ENCODE peak calls at places on chromosomes 12 and 14, in four cellular contexts. One of them, this sample, is unnamed.
A peak's percentile ranks its signal among the peaks of the same experiment; 100 is the strongest.

GRCh38 chr14:51828017-51828797 is 32.2 kb upstream of the GNG2 start:
- DNase-seq in naive thymus-derived CD4-positive, alpha-beta T cell: peak; percentile 28
- DNase-seq in RWPE2: peak; percentile 79
- DNase-seq in trophoblast cell: peak; percentile 20
- DNase-seq in this sample: no peak

GRCh38 chr12:92156704-92157395 is 11.2 kb upstream of the BTG1 start:
- DNase-seq in trophoblast cell: no peak
- DNase-seq in RWPE2: no peak
- DNase-seq in naive thymus-derived CD4-positive, alpha-beta T cell: no peak
- DNase-seq in this sample: no peak

GRCh38 chr14:64979336-64980074 is 7.2 kb upstream of the FNTB start:
- DNase-seq in trophoblast cell: no peak
- DNase-seq in naive thymus-derived CD4-positive, alpha-beta T cell: no peak
- DNase-seq in RWPE2: no peak
- DNase-seq in this sample: no peak

GRCh38 chr14:54486685-54487084 is 2.1 kb downstream of the GMFB start:
- DNase-seq in naive thymus-derived CD4-positive, alpha-beta T cell: no peak
- DNase-seq in RWPE2: no peak
- DNase-seq in trophoblast cell: no peak
- DNase-seq in this sample: no peak

GRCh38 chr14:103537175-103537990 is 8.4 kb downstream of the TRMT61A start:
- DNase-seq in trophoblast cell: no peak
- DNase-seq in naive thymus-derived CD4-positive, alpha-beta T cell: no peak
- DNase-seq in RWPE2: no peak
- DNase-seq in this sample: no peak

GRCh38 chr12:69059465-69060457 is 126.8 kb upstream of the CPM start:
- DNase-seq in RWPE2: no peak
- DNase-seq in trophoblast cell: peak; percentile 57
- DNase-seq in naive thymus-derived CD4-positive, alpha-beta T cell: no peak
- DNase-seq in this sample: peak; percentile 54

GRCh38 chr12:65962921-65963883 is 138.9 kb downstream of the HMGA2 start:
- DNase-seq in trophoblast cell: peak; percentile 37
- DNase-seq in naive thymus-derived CD4-positive, alpha-beta T cell: no peak
- DNase-seq in RWPE2: no peak
- DNase-seq in this sample: no peak

GRCh38 chr14:49882826-49883694 is 9.8 kb upstream of the ARF6 start:
- DNase-seq in naive thymus-derived CD4-positive, alpha-beta T cell: no peak
- DNase-seq in RWPE2: no peak
- DNase-seq in trophoblast cell: no peak
- DNase-seq in this sample: no peak

GRCh38 chr12:9750276-9751203 is 10.2 kb downstream of the CD69 start:
- DNase-seq in RWPE2: no peak
- DNase-seq in trophoblast cell: peak; percentile 85
- DNase-seq in naive thymus-derived CD4-positive, alpha-beta T cell: peak; percentile 78
- DNase-seq in this sample: peak; percentile 13

GRCh38 chr14:105155681-105156413 is 12.7 kb downstream of the JAG2 start:
- DNase-seq in trophoblast cell: no peak
- DNase-seq in naive thymus-derived CD4-positive, alpha-beta T cell: no peak
- DNase-seq in RWPE2: no peak
- DNase-seq in this sample: no peak

GRCh38 chr12:52032431-52032796 is 18.8 kb upstream of the NR4A1 start:
- DNase-seq in trophoblast cell: no peak
- DNase-seq in naive thymus-derived CD4-positive, alpha-beta T cell: no peak
- DNase-seq in RWPE2: no peak
- DNase-seq in this sample: no peak

GRCh38 chr12:66036317-66036716 is 94.2 kb downstream of the LLPH start:
- DNase-seq in trophoblast cell: no peak
- DNase-seq in RWPE2: peak; percentile 77
- DNase-seq in naive thymus-derived CD4-positive, alpha-beta T cell: no peak
- DNase-seq in this sample: peak; percentile 49

GRCh38 chr12:12715459-12716150 is 1.6 kb upstream of the CDKN1B start:
- DNase-seq in RWPE2: no peak
- DNase-seq in naive thymus-derived CD4-positive, alpha-beta T cell: peak; percentile 28
- DNase-seq in trophoblast cell: no peak
- DNase-seq in this sample: no peak

GRCh38 chr14:92638904-92639303 is 109.5 kb downstream of the LGMN start:
- DNase-seq in naive thymus-derived CD4-positive, alpha-beta T cell: no peak
- DNase-seq in RWPE2: no peak
- DNase-seq in trophoblast cell: no peak
- DNase-seq in this sample: no peak

GRCh38 chr14:68781161-68782021 is 11.5 kb downstream of the ZFP36L1 start:
- DNase-seq in naive thymus-derived CD4-positive, alpha-beta T cell: peak; percentile 70
- DNase-seq in trophoblast cell: no peak
- DNase-seq in RWPE2: no peak
- DNase-seq in this sample: no peak
- H3K27ac ChIP-seq in naive thymus-derived CD4-positive, alpha-beta T cell: peak overlapping the region; percentile 65
- H3K27ac ChIP-seq in trophoblast cell: no peak overlapping the region
- H3K27ac ChIP-seq in RWPE2: peak overlapping the region; percentile 99
- H3K27ac ChIP-seq in this sample: peak overlapping the region; percentile 70

GRCh38 chr14:33165144-33165925 is 226.7 kb downstream of the NPAS3 start:
- DNase-seq in RWPE2: no peak
- DNase-seq in trophoblast cell: peak; percentile 63
- DNase-seq in naive thymus-derived CD4-positive, alpha-beta T cell: no peak
- DNase-seq in this sample: no peak
- H3K27ac ChIP-seq in RWPE2: no peak overlapping the region
- H3K27ac ChIP-seq in trophoblast cell: no peak overlapping the region
- H3K27ac ChIP-seq in naive thymus-derived CD4-positive, alpha-beta T cell: no peak overlapping the region
- H3K27ac ChIP-seq in this sample: no peak overlapping the region

DNA sequence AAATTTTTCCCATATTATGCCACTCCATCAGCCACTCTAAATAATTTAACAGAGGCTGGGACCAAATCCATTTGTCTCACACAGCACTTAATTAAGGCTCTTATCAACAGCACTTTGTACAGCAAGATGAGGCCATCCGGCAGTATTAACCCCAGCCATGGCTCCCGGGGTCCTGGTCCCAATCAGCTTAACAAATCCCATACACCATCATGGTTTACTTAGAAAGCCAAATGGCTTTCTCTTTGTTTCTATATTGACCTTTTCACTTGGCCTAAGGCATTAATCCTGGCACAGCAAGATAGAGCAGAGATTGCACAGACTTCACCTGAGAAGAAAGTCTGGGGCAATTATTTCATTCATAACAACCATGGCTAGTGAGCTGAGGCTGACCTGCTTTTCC is 38.6 kb downstream of the SPTSSA start:
- DNase-seq in trophoblast cell: no peak
- DNase-seq in naive thymus-derived CD4-positive, alpha-beta T cell: no peak
- DNase-seq in RWPE2: no peak
- DNase-seq in this sample: no peak
- H3K27ac ChIP-seq in trophoblast cell: no peak overlapping the region
- H3K27ac ChIP-seq in naive thymus-derived CD4-positive, alpha-beta T cell: no peak overlapping the region
- H3K27ac ChIP-seq in RWPE2: no peak overlapping the region
- H3K27ac ChIP-seq in this sample: no peak overlapping the region

GRCh38 chr12:54280401-54281260 is at the start of gene HNRNPA1:
- DNase-seq in trophoblast cell: peak; percentile 99
- DNase-seq in naive thymus-derived CD4-positive, alpha-beta T cell: peak; percentile 99
- DNase-seq in RWPE2: peak; percentile 97
- DNase-seq in this sample: peak; percentile 100

GRCh38 chr12:54279227-54279631 is 693 bp downstream of the CBX5 start:
- DNase-seq in trophoblast cell: peak; percentile 22
- DNase-seq in naive thymus-derived CD4-positive, alpha-beta T cell: no peak
- DNase-seq in RWPE2: no peak
- DNase-seq in this sample: no peak

GRCh38 chr12:54279632-54280400 is at the start of gene CBX5:
- DNase-seq in trophoblast cell: peak; percentile 100
- DNase-seq in RWPE2: peak; percentile 99
- DNase-seq in naive thymus-derived CD4-positive, alpha-beta T cell: peak; percentile 100
- DNase-seq in this sample: peak; percentile 100

GRCh38 chr12:54276368-54276767 is 3.6 kb downstream of the CBX5 start:
- DNase-seq in RWPE2: no peak
- DNase-seq in trophoblast cell: no peak
- DNase-seq in naive thymus-derived CD4-positive, alpha-beta T cell: no peak
- DNase-seq in this sample: no peak

GRCh38 chr12:54277823-54278276 is 2.1 kb downstream of the CBX5 start:
- DNase-seq in naive thymus-derived CD4-positive, alpha-beta T cell: no peak
- DNase-seq in trophoblast cell: peak; percentile 37
- DNase-seq in RWPE2: no peak
- DNase-seq in this sample: no peak
- H3K27ac ChIP-seq in naive thymus-derived CD4-positive, alpha-beta T cell: peak overlapping the region; percentile 92
- H3K27ac ChIP-seq in trophoblast cell: peak overlapping the region; percentile 35
- H3K27ac ChIP-seq in RWPE2: peak overlapping the region; percentile 86
- H3K27ac ChIP-seq in this sample: no peak overlapping the region

GRCh38 chr12:95549392-95550084 is 1.7 kb downstream of the USP44 start:
- DNase-seq in naive thymus-derived CD4-positive, alpha-beta T cell: no peak
- DNase-seq in trophoblast cell: no peak
- DNase-seq in RWPE2: no peak
- DNase-seq in this sample: no peak

GRCh38 chr12:95551305-95551704 is at the start of gene USP44:
- DNase-seq in naive thymus-derived CD4-positive, alpha-beta T cell: no peak
- DNase-seq in trophoblast cell: no peak
- DNase-seq in RWPE2: no peak
- DNase-seq in this sample: no peak

GRCh38 chr12:95554532-95555071 is 3.3 kb upstream of the USP44 start:
- DNase-seq in naive thymus-derived CD4-positive, alpha-beta T cell: no peak
- DNase-seq in RWPE2: no peak
- DNase-seq in trophoblast cell: no peak
- DNase-seq in this sample: no peak

GRCh38 chr12:95551913-95552516 is 739 bp upstream of the USP44 start:
- DNase-seq in trophoblast cell: peak; percentile 67
- DNase-seq in naive thymus-derived CD4-positive, alpha-beta T cell: peak; percentile 61
- DNase-seq in RWPE2: no peak
- DNase-seq in this sample: no peak

GRCh38 chr12:95553202-95553943 is 2.1 kb upstream of the USP44 start:
- DNase-seq in trophoblast cell: no peak
- DNase-seq in naive thymus-derived CD4-positive, alpha-beta T cell: no peak
- DNase-seq in RWPE2: no peak
- DNase-seq in this sample: no peak
- H3K27ac ChIP-seq in trophoblast cell: no peak overlapping the region
- H3K27ac ChIP-seq in naive thymus-derived CD4-positive, alpha-beta T cell: peak overlapping the region; percentile 66
- H3K27ac ChIP-seq in RWPE2: no peak overlapping the region
- H3K27ac ChIP-seq in this sample: no peak overlapping the region

DNA sequence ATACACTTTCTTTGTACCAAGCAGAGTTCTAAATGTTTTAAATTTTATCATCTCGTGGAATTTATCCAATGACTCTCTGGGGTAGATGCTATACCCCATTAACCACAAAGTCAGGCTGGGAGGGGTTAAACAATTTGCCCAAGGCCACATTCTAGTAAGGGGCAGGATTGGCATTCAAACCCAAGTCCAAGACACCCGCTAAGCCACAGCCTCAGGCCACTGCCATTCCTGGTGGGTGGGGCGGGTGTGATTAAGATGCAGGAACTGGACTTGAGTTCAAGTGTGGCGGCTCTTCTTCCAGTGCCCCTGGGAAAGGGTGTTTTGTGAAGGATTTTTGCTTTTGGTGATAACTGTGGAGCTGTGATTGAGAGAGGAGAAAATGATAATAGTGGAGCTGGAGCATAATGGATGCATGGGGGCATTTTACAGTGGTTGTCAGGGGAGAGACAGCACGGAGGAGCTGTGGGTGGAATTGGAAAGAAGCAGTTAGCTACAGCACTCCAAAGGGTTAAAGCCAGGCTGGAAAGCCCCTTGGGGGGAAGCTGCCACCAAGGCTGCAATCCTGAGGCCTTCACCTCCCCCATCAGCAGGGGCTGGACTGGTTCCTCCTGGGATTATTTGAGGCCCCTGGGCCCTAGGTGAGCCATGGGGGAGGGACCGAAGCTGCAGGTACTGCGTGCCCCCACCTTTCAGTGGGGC is 1.0 kb upstream of the VRTN start:
- DNase-seq in naive thymus-derived CD4-positive, alpha-beta T cell: no peak
- DNase-seq in trophoblast cell: no peak
- DNase-seq in RWPE2: no peak
- DNase-seq in this sample: no peak
- H3K27ac ChIP-seq in naive thymus-derived CD4-positive, alpha-beta T cell: no peak overlapping the region
- H3K27ac ChIP-seq in trophoblast cell: no peak overlapping the region
- H3K27ac ChIP-seq in RWPE2: no peak overlapping the region
- H3K27ac ChIP-seq in this sample: no peak overlapping the region